ENCODE peak calls at places on chromosomes 4 and X, in five cellular contexts. P, C, L, B and U are unnamed samples.
A peak's percentile ranks its signal among the peaks of the same experiment; 100 is the strongest.

GRCh38 chrX:135544338-135544948 is 24.0 kb downstream of the INTS6L start:
- ATAC-seq in P (no peak), C (no peak), L (no peak), B (peak; percentile 83), U (no peak)

GRCh38 chrX:147376601-147377387 is 534.9 kb upstream of the FMR1 start:
- ATAC-seq in P (peak; percentile 68), C (no peak), L (no peak), B (no peak), U (no peak)

GRCh38 chr4:186651624-186652023 is 72.0 kb downstream of the FAT1 start:
- ATAC-seq in P (no peak), C (peak; percentile 45), L (no peak), B (no peak), U (peak; percentile 88)

GRCh38 chrX:136616987-136617685 is 30.8 kb upstream of the CD40LG start:
- ATAC-seq in P (no peak), C (no peak), L (no peak), B (peak; percentile 97), U (no peak)

GRCh38 chr4:148152868-148153630 is 289.2 kb downstream of the NR3C2 start:
- ATAC-seq in P (no peak), C (no peak), L (no peak), B (peak; percentile 30), U (no peak)

GRCh38 chr4:35463251-35463952 is 780.9 kb downstream of the ARAP2 start:
- ATAC-seq in P (no peak), C (no peak), L (no peak), B (no peak), U (no peak)

GRCh38 chr4:127586922-127587571 is 45.7 kb upstream of the INTU start:
- ATAC-seq in P (peak; percentile 59), C (peak; percentile 99), L (peak; percentile 99), B (peak; percentile 96), U (no peak)

GRCh38 chrX:10769165-10769564 is 148.8 kb upstream of the MID1 start:
- ATAC-seq in P (no peak), C (no peak), L (peak; percentile 79), B (peak; percentile 90), U (no peak)

GRCh38 chr4:87547016-87547708 is 18.0 kb upstream of the SPARCL1 start:
- ATAC-seq in P (no peak), C (no peak), L (no peak), B (no peak), U (no peak)

GRCh38 chrX:150348365-150348764 is 14.8 kb upstream of the MAMLD1 start:
- ATAC-seq in P (no peak), C (no peak), L (no peak), B (no peak), U (no peak)

GRCh38 chr4:83340692-83341343 is 6.2 kb upstream of the HPSE start:
- ATAC-seq in P (no peak), C (no peak), L (no peak), B (peak; percentile 56), U (no peak)

GRCh38 chr4:121842862-121843261 is 19.2 kb upstream of the CCNA2 start:
- ATAC-seq in P (no peak), C (no peak), L (no peak), B (no peak), U (no peak)

GRCh38 chr4:156237192-156237591 is 283.5 kb upstream of the CTSO start:
- ATAC-seq in P (no peak), C (no peak), L (no peak), B (no peak), U (no peak)

GRCh38 chr4:163592207-163592606 is 97.7 kb downstream of the TMA16 start:
- ATAC-seq in P (no peak), C (no peak), L (no peak), B (no peak), U (no peak)

GRCh38 chrX:80810365-80810978 is 795 bp upstream of the BRWD3 start:
- ATAC-seq in P (no peak), C (peak; percentile 22), L (no peak), B (no peak), U (no peak)

GRCh38 chr4:38236003-38236402 is 275.8 kb downstream of the PTTG2 start:
- ATAC-seq in P (no peak), C (peak; percentile 74), L (no peak), B (no peak), U (no peak)

DNA sequence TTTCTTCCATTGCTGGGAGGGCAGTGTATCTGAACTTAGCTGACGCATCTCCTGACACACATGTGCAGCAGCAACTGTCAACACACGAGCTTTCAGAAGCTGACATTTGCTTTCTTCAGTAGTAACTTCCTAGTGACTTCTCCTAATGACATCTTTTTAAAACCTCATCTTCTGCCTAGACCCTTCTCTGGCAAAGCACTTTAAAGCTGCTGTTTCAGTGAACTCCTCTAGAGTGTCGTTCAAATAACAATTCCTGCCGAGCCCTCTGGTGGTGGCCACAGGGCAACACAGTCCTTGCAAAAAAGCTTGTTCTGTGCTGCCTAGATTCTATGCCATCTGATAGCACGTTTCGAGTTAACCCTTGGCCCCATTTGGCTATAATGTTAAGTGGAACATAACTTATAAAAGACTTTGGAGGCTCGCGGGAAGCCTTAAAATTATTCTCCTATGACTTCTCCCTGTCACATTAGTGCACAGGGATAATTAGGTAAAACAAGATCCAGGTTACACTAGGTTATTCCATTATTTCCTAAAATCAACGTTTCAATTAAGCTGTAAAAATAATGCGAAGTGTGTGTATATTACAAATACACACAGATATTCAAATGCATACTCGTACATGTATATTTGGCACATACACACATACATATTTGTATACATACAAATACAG is 2340.8 kb downstream of the PCDH7 start:
- ATAC-seq in P (peak; percentile 51), C (peak; percentile 99), L (no peak), B (peak; percentile 99), U (no peak)
- TF ChIP-seq EP300 in P (no peak), C (no peak), L (no peak), B (no peak), U (no peak)

GRCh38 chr4:94757192-94758140 is at the start of gene BMPR1B:
- ATAC-seq in P (peak; percentile 52), C (peak; percentile 71), L (no peak), B (no peak), U (peak; percentile 68)
- H3K27me3 ChIP-seq in P (peaks cover 8% of the 10 kb centered on the region), C (peaks cover 6% of the 10 kb centered on the region), L (peaks cover 12% of the 10 kb centered on the region), B (peaks cover 3% of the 10 kb centered on the region), U (no peaks in the 10 kb centered on the region)

DNA sequence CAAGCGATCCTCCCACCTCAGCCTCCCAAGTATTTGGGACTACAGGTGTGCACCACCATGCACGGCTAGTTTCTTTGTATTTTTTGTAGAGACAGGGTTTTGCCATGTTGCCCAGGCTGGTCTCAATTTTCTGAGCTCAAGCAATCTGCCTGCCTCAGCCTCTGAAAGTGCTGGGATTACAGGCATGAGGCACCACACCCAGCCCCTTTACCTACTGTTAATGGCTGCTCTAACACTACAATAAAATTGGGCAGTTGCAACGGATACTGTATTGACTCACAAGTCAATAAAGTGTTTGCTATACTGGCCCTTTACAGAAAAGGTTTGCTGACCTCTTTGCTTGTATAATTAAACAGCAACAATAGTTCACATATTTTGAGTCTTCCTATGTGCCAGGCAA is 41.5 kb downstream of the TRIM2 start:
- ATAC-seq in P (no peak), C (no peak), L (no peak), B (no peak), U (no peak)
- TF ChIP-seq EP300 in P (no peak), C (no peak), L (no peak), B (no peak), U (no peak)

GRCh38 chrX:151713859-151714258 is 2.0 kb upstream of the FATE1 start:
- ATAC-seq in P (no peak), C (peak; percentile 87), L (peak; percentile 84), B (peak; percentile 83), U (no peak)

GRCh38 chrX:151712253-151712652 is 3.6 kb upstream of the FATE1 start:
- ATAC-seq in P (no peak), C (no peak), L (no peak), B (no peak), U (no peak)

GRCh38 chrX:151711787-151712186 is 4.0 kb upstream of the FATE1 start:
- ATAC-seq in P (no peak), C (no peak), L (no peak), B (no peak), U (peak; percentile 31)

GRCh38 chrX:151715735-151716134 is at the start of gene FATE1:
- ATAC-seq in P (no peak), C (no peak), L (no peak), B (no peak), U (no peak)

DNA sequence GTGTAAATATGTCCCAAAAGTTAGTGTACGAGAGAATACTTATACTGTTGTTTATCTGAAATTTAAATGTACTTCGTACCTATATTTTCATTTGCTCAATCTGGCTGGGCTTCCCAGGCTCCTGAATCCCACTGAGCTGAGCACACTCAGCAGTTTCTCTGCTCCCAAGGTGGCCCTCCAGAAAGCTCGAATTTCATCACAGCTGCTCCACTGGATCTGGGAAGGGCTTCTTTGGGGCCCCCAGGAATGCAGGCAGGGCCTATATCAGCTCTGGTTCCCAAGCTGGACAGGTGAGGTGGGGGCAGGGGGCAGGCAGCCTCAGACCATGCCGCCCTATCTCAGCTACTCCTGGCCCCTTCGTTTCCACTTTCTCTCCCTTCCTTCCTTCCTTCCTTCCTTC is 1.5 kb upstream of the FATE1 start:
- ATAC-seq in P (no peak), C (no peak), L (no peak), B (no peak), U (no peak)
- H3K27me3 ChIP-seq in P (no peaks in the 10 kb centered on the region), C (no peaks in the 10 kb centered on the region), L (peaks cover 6% of the 10 kb centered on the region), B (no peaks in the 10 kb centered on the region), U (no peaks in the 10 kb centered on the region)

DNA sequence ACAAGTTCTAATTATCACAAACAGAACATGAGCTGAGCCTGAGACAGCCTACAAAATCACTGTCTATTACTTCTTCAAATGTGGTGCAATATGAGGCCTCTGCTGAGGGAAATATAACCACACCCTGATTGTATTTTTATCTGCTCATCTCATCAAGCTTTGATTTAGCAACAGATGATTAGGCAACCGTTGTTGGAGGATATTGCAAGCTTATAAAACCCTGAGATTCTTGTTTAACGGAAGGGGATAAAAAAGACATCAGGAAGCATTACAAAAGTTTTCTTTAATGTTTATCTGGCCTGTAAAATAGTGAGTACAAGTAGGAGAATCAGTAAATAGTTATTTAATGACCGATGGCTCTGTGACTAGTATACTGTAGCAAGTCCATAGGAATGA is 108.5 kb downstream of the ZNF330 start:
- ATAC-seq in P (no peak), C (no peak), L (no peak), B (no peak), U (peak; percentile 81)
- TF ChIP-seq EP300 in P (no peak), C (no peak), L (no peak), B (no peak), U (no peak)

GRCh38 chr4:154491731-154492249 is at the start of gene DCHS2:
- ATAC-seq in P (peak; percentile 28), C (peak; percentile 98), L (peak; percentile 93), B (peak; percentile 79), U (peak; percentile 32)
- H3K27me3 ChIP-seq in P (peaks cover 24% of the 10 kb centered on the region), C (peaks cover 1% of the 10 kb centered on the region), L (no peaks in the 10 kb centered on the region), B (peaks cover 7% of the 10 kb centered on the region), U (peaks cover 52% of the 10 kb centered on the region)

DNA sequence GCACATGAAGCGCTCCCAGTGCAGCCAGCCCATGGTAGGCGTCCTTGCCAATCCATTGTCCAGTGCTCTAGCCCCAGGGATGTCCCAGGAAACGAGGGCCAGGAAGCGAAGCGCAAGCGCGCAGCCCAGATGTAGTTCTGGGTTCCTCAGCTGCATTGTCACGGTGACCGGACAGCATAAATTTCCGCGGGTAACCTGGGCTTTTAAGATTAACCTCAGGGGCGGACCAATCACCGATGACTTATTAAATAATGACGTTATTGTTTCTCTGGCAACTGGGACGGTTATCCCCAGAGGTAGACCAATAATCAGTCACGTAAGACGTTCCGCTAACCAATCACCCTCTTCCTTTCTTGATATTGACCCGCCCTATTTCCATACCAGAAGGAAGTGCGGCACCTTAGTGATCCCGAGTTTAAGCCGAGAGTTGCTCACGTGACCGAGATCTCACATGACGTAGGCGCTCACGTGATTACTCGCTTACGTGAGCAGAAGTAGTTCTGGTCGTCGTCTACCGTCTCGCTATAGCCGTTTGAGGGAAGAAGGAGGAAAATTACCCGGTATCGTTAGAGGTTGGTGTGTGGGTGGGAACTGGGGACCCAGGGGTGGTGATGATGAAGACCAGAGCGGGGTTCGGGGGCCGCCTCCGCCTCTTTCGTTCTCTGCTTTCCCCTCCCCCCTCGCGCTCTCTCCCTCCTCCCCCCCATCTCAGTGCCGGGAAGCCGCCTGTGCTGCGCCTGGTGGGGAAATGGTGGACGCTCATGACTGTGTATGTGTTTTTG is at the start of the genes GLA and HNRNPH2:
- ATAC-seq in P (peak; percentile 98), C (peak; percentile 94), L (peak; percentile 93), B (peak; percentile 88), U (peak; percentile 99)
- TF ChIP-seq EP300 in P (no peak), C (no peak), L (peak; percentile 37), B (peak; percentile 41), U (no peak)